ENCODE peak calls at places on chromosome 18, in eight cellular contexts. I is mesenteric fat pad; C is activated CD8-positive, alpha-beta memory T cell treated with anti-CD3 and anti-CD28 coated beads for 24 hours; G is Kasumi-1; S is A549; H is GM13977; P is NCI-H2081; V is activated gamma-delta T cell treated with anti-CD3 and anti-CD28 coated beads, Interleukin-2, amount 50 U/mL, for 16 hours. L is an unnamed sample.

GRCh38 chr18:374735-375168 is 106.9 kb upstream of the THOC1 start:
- DNase-seq in I (no peak), C (no peak), G (no peak), S (no peak), H (no peak), P (no peak), V (no peak), L (no peak)

GRCh38 chr18:9094307-9095226 is 7.9 kb upstream of the NDUFV2 start:
- DNase-seq in I (no peak), C (no peak), G (no peak), S (peak), H (no peak), P (no peak), V (peak), L (no peak)

GRCh38 chr18:63570721-63571120 is 16.4 kb upstream of the SERPINB13 start:
- DNase-seq in I (no peak), C (no peak), G (no peak), S (no peak), H (no peak), P (no peak), V (no peak), L (no peak)

GRCh38 chr18:58484989-58485962 is 143.6 kb downstream of the ALPK2 start:
- DNase-seq in I (no peak), C (no peak), G (no peak), S (no peak), H (no peak), P (no peak), V (no peak), L (no peak)

GRCh38 chr18:63283305-63283704 is 36.3 kb downstream of the BCL2 start:
- DNase-seq in I (no peak), C (no peak), G (no peak), S (no peak), H (no peak), P (no peak), V (no peak), L (no peak)

GRCh38 chr18:50849448-50849847 is 29.5 kb upstream of the ME2 start:
- DNase-seq in I (no peak), C (no peak), G (no peak), S (no peak), H (no peak), P (no peak), V (no peak), L (no peak)

GRCh38 chr18:55875330-55875933 is 287.4 kb upstream of the TCF4 start:
- DNase-seq in I (no peak), C (no peak), G (no peak), S (no peak), H (no peak), P (no peak), V (no peak), L (no peak)

GRCh38 chr18:58992301-58993231 is 127.9 kb downstream of the ZNF532 start:
- DNase-seq in I (no peak), C (no peak), G (no peak), S (peak), H (no peak), P (no peak), V (no peak), L (no peak)

GRCh38 chr18:23341383-23341782 is 111.7 kb upstream of the RIOK3 start:
- DNase-seq in I (no peak), C (no peak), G (no peak), S (no peak), H (no peak), P (no peak), V (no peak), L (no peak)

GRCh38 chr18:79275461-79275860 is 120.3 kb upstream of the NFATC1 start:
- DNase-seq in I (no peak), C (no peak), G (no peak), S (no peak), H (no peak), P (no peak), V (no peak), L (no peak)

GRCh38 chr18:27728659-27729058 is 448.3 kb downstream of the CDH2 start:
- DNase-seq in I (no peak), C (no peak), G (no peak), S (no peak), H (no peak), P (no peak), V (no peak), L (no peak)

GRCh38 chr18:55587341-55588000 is 521 bp downstream of the TCF4 start:
- DNase-seq in I (no peak), C (no peak), G (no peak), S (no peak), H (peak), P (no peak), V (no peak), L (peak)

GRCh38 chr18:74217476-74218143 is 69.3 kb downstream of the TIMM21 start:
- DNase-seq in I (no peak), C (no peak), G (no peak), S (no peak), H (no peak), P (no peak), V (no peak), L (no peak)

L was measured in NCI-H1417 treated with DMSO at 0.1 percent for 48 hours.